ENCODE peak calls at places on chromosomes 16 and 17, in five cellular contexts. T is SK-N-SH, N is H1, A is GM12878, K is HCT116. R is an unnamed sample.

GRCh38 chr16:31201511-31202401 is 804 bp downstream of the PYCARD start:
- DNase-seq in K (no peak), T (peak), A (no peak), N (peak), R (no peak)

GRCh38 chr17:9009737-9010136 is 11.6 kb upstream of the NTN1 start:
- DNase-seq in A (no peak), K (no peak), N (no peak), T (no peak), R (no peak)

GRCh38 chr17:49676276-49676868 is 1.5 kb downstream of the SPOP start:
- DNase-seq in T (no peak), N (peak), K (no peak), A (peak), R (no peak)

GRCh38 chr17:75611746-75612437 is 21.3 kb upstream of the SMIM5 start:
- DNase-seq in T (no peak), N (no peak), A (no peak), K (no peak), R (no peak)

GRCh38 chr17:41917957-41918391 is 777 bp downstream of the ACLY start:
- DNase-seq in A (no peak), T (peak), N (peak), K (no peak), R (no peak)

GRCh38 chr16:29675811-29676643 is 3.0 kb upstream of the QPRT start:
- DNase-seq in N (no peak), A (no peak), T (peak), K (peak), R (peak)

GRCh38 chr17:57170866-57171265 is 85.5 kb upstream of the MSI2 start:
- DNase-seq in A (no peak), K (no peak), T (no peak), N (no peak), R (no peak)

GRCh38 chr17:68057531-68057952 is 22.0 kb downstream of the KPNA2 start:
- DNase-seq in A (no peak), K (peak), T (peak), N (no peak), R (no peak)

GRCh38 chr16:10579965-10580918 is at the start of gene EMP2:
- DNase-seq in N (peak), A (no peak), K (peak), T (peak), R (no peak)

GRCh38 chr17:31726980-31727427 is 132.0 kb downstream of the COPRS start:
- DNase-seq in K (no peak), N (peak), T (no peak), A (no peak), R (no peak)

GRCh38 chr17:17782425-17783120 is 54.2 kb downstream of the SREBF1 start:
- DNase-seq in T (peak), K (no peak), N (peak), A (no peak), R (no peak)

GRCh38 chr17:81239714-81240555 is 817 bp downstream of the NDUFAF8 start:
- DNase-seq in A (no peak), K (no peak), N (no peak), T (peak), R (no peak)

GRCh38 chr16:48064971-48065370 is 90.8 kb downstream of the ABCC12 start:
- DNase-seq in N (no peak), T (no peak), A (no peak), K (no peak), R (no peak)

GRCh38 chr16:84461029-84461415 is 43.4 kb downstream of the MEAK7 start:
- DNase-seq in N (no peak), T (no peak), K (no peak), A (no peak), R (no peak)

GRCh38 chr16:78639775-78640174 is 540.3 kb downstream of the WWOX start:
- DNase-seq in A (no peak), N (no peak), K (no peak), T (no peak), R (no peak)

GRCh38 chr17:8332128-8332527 is 7.5 kb upstream of the ODF4 start:
- DNase-seq in N (no peak), A (no peak), T (no peak), K (no peak), R (no peak)

GRCh38 chr16:82061861-82062525 is 26.9 kb downstream of the HSD17B2 start:
- DNase-seq in T (peak), N (no peak), K (peak), A (no peak), R (no peak)

GRCh38 chr17:6573982-6574688 is 17.8 kb upstream of the PITPNM3 start:
- DNase-seq in K (no peak), A (no peak), N (peak), T (no peak), R (no peak)

GRCh38 chr17:4509402-4509801 is 10.7 kb downstream of the SPNS2 start:
- DNase-seq in T (no peak), K (no peak), N (no peak), A (peak), R (no peak)

GRCh38 chr17:17070931-17071330 is 28.7 kb downstream of the MPRIP start:
- DNase-seq in N (no peak), T (no peak), A (no peak), K (no peak), R (no peak)

GRCh38 chr17:39872700-39873099 is 4.7 kb downstream of the ZPBP2 start:
- DNase-seq in T (no peak), N (no peak), A (no peak), K (no peak), R (no peak)

GRCh38 chr16:53043462-53043861 is 9.2 kb downstream of the CHD9NB start:
- DNase-seq in N (no peak), K (no peak), T (no peak), A (no peak), R (no peak)

GRCh38 chr17:71592431-71592830 is 528.4 kb upstream of the SOX9 start:
- DNase-seq in K (no peak), T (no peak), N (no peak), A (no peak), R (no peak)
- TF ChIP-seq SIN3A in K (no peak), T (no peak), N (no peak), A (no peak), R (no peak)

GRCh38 chr17:38584350-38584925 is 21.3 kb downstream of the SRCIN1 start:
- DNase-seq in N (peak), A (no peak), T (peak), K (no peak), R (no peak)
- TF ChIP-seq SIN3A in N (no peak), A (no peak), T (no peak), K (no peak), R (no peak)

DNA sequence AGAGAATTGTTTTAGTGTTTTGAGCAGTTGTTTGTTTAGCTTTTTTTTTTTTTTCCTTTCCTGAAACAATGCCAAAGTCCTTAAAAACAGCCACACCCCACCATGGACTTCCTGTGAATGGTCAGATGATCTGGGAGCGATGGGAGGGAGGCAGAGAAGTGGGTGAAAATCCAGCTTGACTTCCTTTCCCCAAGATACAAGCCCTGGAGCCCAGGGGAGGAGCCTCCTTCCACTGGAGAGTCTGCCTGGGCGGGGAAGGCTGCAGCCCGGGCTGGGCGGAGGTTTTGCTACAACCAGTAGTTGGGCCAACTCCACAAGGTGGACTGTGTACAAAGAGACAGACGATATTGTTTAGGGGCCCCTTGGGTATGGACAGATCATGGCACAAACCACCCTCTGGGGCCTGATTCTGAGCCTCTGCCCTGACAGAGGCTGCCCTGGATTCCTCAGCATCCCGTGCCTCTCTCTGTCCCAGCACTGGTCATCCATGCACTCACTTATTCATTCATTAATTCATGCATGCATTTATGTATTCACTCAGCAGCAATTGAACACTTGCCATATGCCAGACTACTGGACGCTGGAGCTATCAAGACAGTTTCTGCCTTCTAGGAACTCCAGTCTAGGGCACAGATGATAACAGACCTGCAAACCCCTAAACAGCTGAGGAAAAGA is 29.8 kb downstream of the WSB1 start:
- DNase-seq in K (no peak), T (no peak), A (no peak), N (peak), R (no peak)
- TF ChIP-seq SIN3A in K (no peak), T (no peak), A (no peak), N (no peak), R (no peak)

GRCh38 chr16:678209-678857 is 1.9 kb upstream of the STUB1 start:
- DNase-seq in K (no peak), N (no peak), T (no peak), A (no peak), R (no peak)
- TF ChIP-seq SIN3A in K (no peak), N (no peak), T (no peak), A (no peak), R (no peak)

DNA sequence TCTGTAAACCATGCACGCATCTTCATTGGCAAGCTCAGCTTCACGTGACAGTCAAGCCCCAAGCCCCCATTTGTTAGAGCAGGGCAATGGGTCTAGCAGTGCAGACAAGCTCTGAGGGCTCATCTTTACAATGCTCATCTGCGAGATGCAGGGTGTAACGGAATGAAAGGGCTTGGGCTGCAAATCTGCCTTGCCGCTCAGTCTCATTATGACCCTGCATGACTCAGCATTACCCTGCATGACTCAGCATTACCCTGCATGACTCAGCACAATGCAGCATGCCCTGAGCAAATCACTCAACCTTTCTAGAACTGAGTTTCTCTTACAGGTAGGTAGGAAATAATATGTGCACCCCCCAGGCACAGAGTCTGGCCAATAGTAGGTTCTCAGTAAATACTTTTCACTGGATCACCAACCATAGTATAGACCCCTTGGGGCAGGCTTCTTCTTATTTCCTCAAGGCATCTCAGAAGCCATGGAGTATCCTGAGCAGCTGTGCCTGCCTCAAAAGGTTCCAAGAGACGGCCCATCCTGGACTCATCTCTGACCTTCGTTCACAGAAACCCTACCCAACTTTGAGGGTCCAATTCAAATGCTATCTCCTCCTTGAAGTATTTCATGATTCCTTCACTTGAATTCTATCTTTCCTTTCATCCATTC is 391.3 kb upstream of the CDH5 start:
- DNase-seq in A (no peak), T (no peak), N (peak), K (peak), R (no peak)
- TF ChIP-seq SIN3A in A (no peak), T (no peak), N (no peak), K (no peak), R (no peak)

GRCh38 chr16:27444470-27444869 is 42.5 kb downstream of the IL21R start:
- DNase-seq in A (no peak), N (no peak), T (no peak), K (no peak), R (no peak)

GRCh38 chr16:27448531-27449433 is 46.8 kb downstream of the IL21R start:
- DNase-seq in N (no peak), A (no peak), K (no peak), T (peak), R (no peak)

GRCh38 chr16:27444015-27444414 is 42.0 kb downstream of the IL21R start:
- DNase-seq in T (no peak), A (no peak), K (no peak), N (no peak), R (no peak)

GRCh38 chr16:27445502-27446175 is 43.7 kb downstream of the IL21R start:
- DNase-seq in A (no peak), K (no peak), N (no peak), T (no peak), R (no peak)

DNA sequence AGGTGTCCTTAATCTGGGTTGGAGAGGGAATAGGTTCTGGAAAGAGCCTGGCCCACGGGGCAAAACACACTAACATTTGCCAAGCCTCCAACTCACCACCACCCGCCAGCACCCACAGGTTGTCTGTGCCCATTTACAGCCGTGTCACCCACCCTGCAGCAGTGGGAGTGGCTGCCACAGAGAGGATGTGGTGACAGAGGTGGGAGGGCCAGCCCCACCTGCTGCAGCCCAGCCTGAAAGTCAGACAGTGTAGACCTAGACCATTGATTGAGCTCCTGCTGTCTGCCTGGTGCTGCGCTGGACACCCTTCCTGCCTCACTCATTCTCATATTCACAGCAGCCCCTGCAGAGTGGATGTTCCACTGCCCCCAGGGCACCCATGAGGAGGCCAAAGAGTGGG is 44.7 kb downstream of the IL21R start:
- DNase-seq in T (no peak), A (no peak), N (no peak), K (no peak), R (no peak)
- TF ChIP-seq SIN3A in T (no peak), A (no peak), N (no peak), K (no peak), R (no peak)

GRCh38 chr16:67000384-67001158 is 12.2 kb downstream of the CES4A start:
- DNase-seq in T (peak), K (no peak), N (peak), A (no peak), R (no peak)
- TF ChIP-seq SIN3A in T (no peak), K (no peak), N (no peak), A (no peak), R (no peak)

GRCh38 chr16:68553186-68553585 is 14.1 kb downstream of the ZFP90 start:
- DNase-seq in N (no peak), A (no peak), T (no peak), K (no peak), R (no peak)

DNA sequence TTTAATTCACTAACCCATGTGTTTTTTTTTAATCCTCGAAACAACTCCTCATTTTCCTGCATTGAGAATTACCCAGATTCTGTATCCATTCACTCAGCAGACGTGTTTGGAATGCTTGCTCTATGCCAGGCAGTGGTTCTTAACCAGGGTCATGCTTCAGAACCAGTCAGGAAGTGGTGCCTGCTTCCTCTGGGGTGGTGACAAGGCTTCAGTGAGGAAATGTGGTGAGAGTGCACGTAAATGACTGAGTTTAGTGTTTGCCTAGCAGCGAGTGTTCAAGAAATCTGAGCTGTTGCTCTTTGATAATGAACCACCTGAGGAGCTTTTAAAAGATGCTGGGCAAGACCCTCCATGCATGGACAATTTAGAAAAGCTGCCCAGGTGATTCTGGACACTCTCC is 9.9 kb downstream of the ZFP90 start:
- DNase-seq in T (no peak), K (no peak), N (no peak), A (no peak), R (no peak)
- TF ChIP-seq SIN3A in T (no peak), K (no peak), N (no peak), A (no peak), R (no peak)

DNA sequence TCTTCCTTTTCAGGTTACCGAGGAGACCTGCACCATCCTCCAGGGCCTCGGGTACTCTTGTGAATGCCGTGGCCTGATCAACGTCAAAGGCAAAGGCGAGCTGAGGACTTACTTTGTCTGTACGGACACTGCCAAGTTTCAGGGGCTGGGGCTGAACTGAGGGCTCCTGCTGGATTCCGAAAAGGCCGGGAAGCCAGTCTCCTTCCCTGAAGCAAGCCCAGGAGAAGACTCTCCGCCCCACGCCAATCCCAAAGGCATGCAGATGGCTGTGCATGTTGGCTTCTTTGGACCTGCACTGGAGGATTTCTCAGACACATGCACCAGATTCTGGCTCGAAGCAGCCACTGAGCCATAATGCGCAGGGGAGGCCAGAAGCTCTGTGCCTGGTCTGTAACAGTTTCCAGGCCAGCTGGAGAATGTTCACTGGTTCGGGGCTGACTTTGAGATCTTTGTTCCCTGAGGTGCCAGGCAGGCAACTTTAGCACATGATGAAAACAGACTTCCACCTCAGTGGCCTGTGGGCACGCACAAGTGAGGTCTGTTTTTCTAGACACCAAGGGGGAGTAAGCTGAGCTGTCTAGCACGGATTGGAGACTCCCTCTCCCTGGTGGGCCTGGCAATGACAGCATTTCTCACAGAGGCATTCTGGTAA is 49.1 kb downstream of the ADCY7 start:
- DNase-seq in T (peak), N (no peak), A (no peak), K (no peak), R (no peak)
- TF ChIP-seq SIN3A in T (no peak), N (no peak), A (no peak), K (no peak), R (no peak)

DNA sequence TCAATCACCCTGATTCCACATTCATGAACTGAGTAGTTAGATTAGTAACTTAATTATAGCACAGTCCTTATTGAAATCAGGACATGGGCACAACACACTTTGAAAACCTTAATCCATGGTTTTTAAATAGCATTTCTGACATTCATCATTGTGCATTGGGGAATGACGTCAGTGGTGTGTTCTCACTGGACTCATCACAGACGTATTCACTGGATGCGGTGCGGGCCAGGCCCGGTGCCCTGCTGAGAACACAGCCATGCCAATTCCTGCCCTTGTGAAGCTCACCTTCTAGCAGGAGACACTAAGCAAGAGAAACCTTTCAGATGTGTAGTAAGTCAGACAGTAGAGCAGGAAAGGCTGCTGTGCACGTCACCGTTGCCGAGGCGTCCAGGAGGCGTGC is 12.8 kb downstream of the BANP start:
- DNase-seq in A (no peak), K (no peak), N (no peak), T (no peak), R (no peak)
- TF ChIP-seq SIN3A in A (no peak), K (no peak), N (no peak), T (no peak), R (no peak)